ENCODE peak calls at places on chromosome 1, in seven cellular contexts. K is activated CD4-positive, alpha-beta T cell treated with anti-CD3 and anti-CD28 coated beads for 1 hour; P is T-helper 9 cell; G is NCI-H774; F is fibroblast of the aortic adventitia; H is frontal cortex; E is tibial nerve. Y is an unnamed sample.

GRCh38 chr1:80218112-80218511 is 1211.6 kb upstream of the ADGRL4 start:
- DNase-seq in K (no peak), P (no peak), G (no peak), F (peak), H (no peak), E (no peak), Y (no peak)

GRCh38 chr1:178263341-178263740 is 169.4 kb downstream of the RASAL2 start:
- DNase-seq in K (no peak), P (no peak), G (no peak), F (peak), H (no peak), E (no peak), Y (no peak)

GRCh38 chr1:21278208-21278861 is 11.9 kb downstream of the ECE1 start:
- DNase-seq in K (no peak), P (no peak), G (no peak), F (peak), H (no peak), E (peak), Y (peak)

GRCh38 chr1:32798679-32799416 is 18.3 kb downstream of the YARS1 start:
- DNase-seq in K (no peak), P (no peak), G (no peak), F (no peak), H (no peak), E (no peak), Y (no peak)

GRCh38 chr1:209630383-209631219 is 21.6 kb downstream of the LAMB3 start:
- DNase-seq in K (no peak), P (no peak), G (no peak), F (no peak), H (no peak), E (no peak), Y (no peak)

GRCh38 chr1:234065794-234066447 is 161.4 kb downstream of the SLC35F3 start:
- DNase-seq in K (peak), P (peak), G (no peak), F (peak), H (peak), E (peak), Y (no peak)

GRCh38 chr1:153441238-153441755 is 19.2 kb downstream of the S100A7 start:
- DNase-seq in K (no peak), P (no peak), G (peak), F (no peak), H (no peak), E (no peak), Y (no peak)

GRCh38 chr1:177857285-177857684 is 112.6 kb downstream of the SEC16B start:
- DNase-seq in K (no peak), P (no peak), G (peak), F (no peak), H (no peak), E (no peak), Y (no peak)

GRCh38 chr1:20698195-20698910 is 19.5 kb downstream of the KIF17 start:
- DNase-seq in K (no peak), P (no peak), G (no peak), F (peak), H (no peak), E (no peak), Y (no peak)

GRCh38 chr1:48493970-48494769 is 22.2 kb upstream of the SPATA6 start:
- DNase-seq in K (no peak), P (no peak), G (no peak), F (peak), H (peak), E (no peak), Y (peak)

GRCh38 chr1:214386747-214387146 is 105.8 kb downstream of the SMYD2 start:
- DNase-seq in K (no peak), P (no peak), G (no peak), F (no peak), H (no peak), E (no peak), Y (no peak)

GRCh38 chr1:192803501-192803900 is 5.3 kb upstream of the RGS2 start:
- DNase-seq in K (no peak), P (no peak), G (no peak), F (no peak), H (no peak), E (no peak), Y (no peak)

GRCh38 chr1:41811978-41812852 is 106.5 kb downstream of the HIVEP3 start:
- DNase-seq in K (no peak), P (peak), G (peak), F (peak), H (peak), E (no peak), Y (no peak)

GRCh38 chr1:158095737-158096335 is 84.9 kb upstream of the CD1D start:
- DNase-seq in K (no peak), P (no peak), G (no peak), F (peak), H (peak), E (no peak), Y (no peak)

GRCh38 chr1:248828845-248829244 is 3.1 kb upstream of the SH3BP5L start:
- DNase-seq in K (no peak), P (no peak), G (no peak), F (peak), H (no peak), E (no peak), Y (no peak)

GRCh38 chr1:66300986-66301451 is 232.9 kb upstream of the SGIP1 start:
- DNase-seq in K (no peak), P (no peak), G (no peak), F (peak), H (no peak), E (no peak), Y (no peak)

GRCh38 chr1:21308847-21309652 is 18.8 kb upstream of the ECE1 start:
- DNase-seq in K (no peak), P (no peak), G (no peak), F (peak), H (no peak), E (no peak), Y (peak)

GRCh38 chr1:69738458-69738857 is 170.7 kb downstream of the LRRC7 start:
- DNase-seq in K (no peak), P (no peak), G (no peak), F (peak), H (no peak), E (no peak), Y (no peak)

GRCh38 chr1:240927815-240928214 is 315.9 kb upstream of the GREM2 start:
- DNase-seq in K (no peak), P (no peak), G (no peak), F (no peak), H (no peak), E (no peak), Y (no peak)

GRCh38 chr1:243267346-243268283 is 11.8 kb downstream of the SDCCAG8 start:
- DNase-seq in K (no peak), P (no peak), G (no peak), F (no peak), H (no peak), E (no peak), Y (no peak)

GRCh38 chr1:14915356-14916054 is 238.0 kb upstream of the TMEM51 start:
- DNase-seq in K (no peak), P (peak), G (no peak), F (peak), H (peak), E (no peak), Y (no peak)

GRCh38 chr1:212641956-212642355 is 33.4 kb downstream of the ATF3 start:
- DNase-seq in K (no peak), P (no peak), G (no peak), F (no peak), H (no peak), E (no peak), Y (no peak)

GRCh38 chr1:50272923-50273322 is 150.3 kb downstream of the DMRTA2 start:
- DNase-seq in K (no peak), P (no peak), G (no peak), F (no peak), H (no peak), E (no peak), Y (no peak)

GRCh38 chr1:22420456-22421053 is 31.1 kb upstream of the ZBTB40 start:
- DNase-seq in K (peak), P (peak), G (peak), F (peak), H (peak), E (peak), Y (peak)

GRCh38 chr1:91506071-91506470 is 5.4 kb downstream of the CDC7 start:
- DNase-seq in K (no peak), P (no peak), G (no peak), F (no peak), H (no peak), E (no peak), Y (no peak)

GRCh38 chr1:18005238-18005637 is 102.4 kb upstream of the IGSF21 start:
- DNase-seq in K (no peak), P (no peak), G (no peak), F (no peak), H (no peak), E (no peak), Y (no peak)

GRCh38 chr1:7574121-7575040 is 196.7 kb upstream of the VAMP3 start:
- DNase-seq in K (no peak), P (no peak), G (no peak), F (no peak), H (no peak), E (no peak), Y (no peak)

GRCh38 chr1:223720987-223721591 is 8.8 kb downstream of the CAPN2 start:
- DNase-seq in K (no peak), P (no peak), G (no peak), F (peak), H (no peak), E (no peak), Y (no peak)

GRCh38 chr1:10380594-10381275 is 18.1 kb upstream of the PGD start:
- DNase-seq in K (no peak), P (no peak), G (no peak), F (peak), H (no peak), E (no peak), Y (peak)

GRCh38 chr1:167722152-167722869 is 529 bp downstream of the MPZL1 start:
- DNase-seq in K (no peak), P (peak), G (peak), F (peak), H (peak), E (no peak), Y (peak)

Y was measured in sigmoid colon.